ENCODE peak calls at places on chromosome 16, in eight cellular contexts. One of them, this sample, is unnamed.

GRCh38 chr16:19432429-19432828 is 14.7 kb downstream of the TMC5 start:
- DNase-seq in testis: no peak
- DNase-seq in progenitor cell of endocrine pancreas: no peak
- DNase-seq in anterior cingulate cortex: no peak
- DNase-seq in activated CD4-positive, alpha-beta T cell treated with anti-CD3 and anti-CD28 coated beads, Interleukin-2, amount 10 ng/mL, durations not matched to agents 24 days and 14 days: peak
- DNase-seq in tibial nerve: no peak
- DNase-seq in EL: no peak
- DNase-seq in NCI-H1092 treated with DMSO at 0.1 percent for 48 hours: peak
- DNase-seq in this sample: no peak

GRCh38 chr16:19292186-19292585 is 6.7 kb downstream of the CLEC19A start:
- DNase-seq in testis: no peak
- DNase-seq in progenitor cell of endocrine pancreas: no peak
- DNase-seq in anterior cingulate cortex: no peak
- DNase-seq in activated CD4-positive, alpha-beta T cell treated with anti-CD3 and anti-CD28 coated beads, Interleukin-2, amount 10 ng/mL, durations not matched to agents 24 days and 14 days: no peak
- DNase-seq in tibial nerve: no peak
- DNase-seq in EL: no peak
- DNase-seq in NCI-H1092 treated with DMSO at 0.1 percent for 48 hours: no peak
- DNase-seq in this sample: no peak

GRCh38 chr16:60203525-60204124 is 1469.5 kb upstream of the GOT2 start:
- DNase-seq in testis: no peak
- DNase-seq in progenitor cell of endocrine pancreas: no peak
- DNase-seq in anterior cingulate cortex: no peak
- DNase-seq in activated CD4-positive, alpha-beta T cell treated with anti-CD3 and anti-CD28 coated beads, Interleukin-2, amount 10 ng/mL, durations not matched to agents 24 days and 14 days: no peak
- DNase-seq in tibial nerve: no peak
- DNase-seq in EL: peak
- DNase-seq in NCI-H1092 treated with DMSO at 0.1 percent for 48 hours: no peak
- DNase-seq in this sample: peak

GRCh38 chr16:88296437-88297177 is 86.2 kb upstream of the ZNF469 start:
- DNase-seq in testis: no peak
- DNase-seq in progenitor cell of endocrine pancreas: no peak
- DNase-seq in anterior cingulate cortex: no peak
- DNase-seq in activated CD4-positive, alpha-beta T cell treated with anti-CD3 and anti-CD28 coated beads, Interleukin-2, amount 10 ng/mL, durations not matched to agents 24 days and 14 days: no peak
- DNase-seq in tibial nerve: no peak
- DNase-seq in EL: no peak
- DNase-seq in NCI-H1092 treated with DMSO at 0.1 percent for 48 hours: no peak
- DNase-seq in this sample: no peak

GRCh38 chr16:68070249-68070725 is 14.9 kb upstream of the NFATC3 start:
- DNase-seq in testis: no peak
- DNase-seq in progenitor cell of endocrine pancreas: no peak
- DNase-seq in anterior cingulate cortex: no peak
- DNase-seq in activated CD4-positive, alpha-beta T cell treated with anti-CD3 and anti-CD28 coated beads, Interleukin-2, amount 10 ng/mL, durations not matched to agents 24 days and 14 days: no peak
- DNase-seq in tibial nerve: no peak
- DNase-seq in EL: no peak
- DNase-seq in NCI-H1092 treated with DMSO at 0.1 percent for 48 hours: no peak
- DNase-seq in this sample: no peak

GRCh38 chr16:89142474-89143197 is 28.9 kb upstream of the CDH15 start:
- DNase-seq in testis: no peak
- DNase-seq in progenitor cell of endocrine pancreas: no peak
- DNase-seq in anterior cingulate cortex: no peak
- DNase-seq in activated CD4-positive, alpha-beta T cell treated with anti-CD3 and anti-CD28 coated beads, Interleukin-2, amount 10 ng/mL, durations not matched to agents 24 days and 14 days: no peak
- DNase-seq in tibial nerve: no peak
- DNase-seq in EL: no peak
- DNase-seq in NCI-H1092 treated with DMSO at 0.1 percent for 48 hours: no peak
- DNase-seq in this sample: no peak

GRCh38 chr16:2511128-2511785 is 2.5 kb upstream of the ATP6V0C start:
- DNase-seq in testis: peak
- DNase-seq in progenitor cell of endocrine pancreas: no peak
- DNase-seq in anterior cingulate cortex: no peak
- DNase-seq in activated CD4-positive, alpha-beta T cell treated with anti-CD3 and anti-CD28 coated beads, Interleukin-2, amount 10 ng/mL, durations not matched to agents 24 days and 14 days: no peak
- DNase-seq in tibial nerve: peak
- DNase-seq in EL: peak
- DNase-seq in NCI-H1092 treated with DMSO at 0.1 percent for 48 hours: no peak
- DNase-seq in this sample: peak

GRCh38 chr16:78028018-78028417 is 5.7 kb downstream of the CLEC3A start:
- DNase-seq in testis: no peak
- DNase-seq in progenitor cell of endocrine pancreas: no peak
- DNase-seq in anterior cingulate cortex: no peak
- DNase-seq in activated CD4-positive, alpha-beta T cell treated with anti-CD3 and anti-CD28 coated beads, Interleukin-2, amount 10 ng/mL, durations not matched to agents 24 days and 14 days: no peak
- DNase-seq in tibial nerve: no peak
- DNase-seq in EL: no peak
- DNase-seq in NCI-H1092 treated with DMSO at 0.1 percent for 48 hours: no peak
- DNase-seq in this sample: no peak

GRCh38 chr16:10040136-10041080 is 141.8 kb downstream of the GRIN2A start:
- DNase-seq in testis: peak
- DNase-seq in progenitor cell of endocrine pancreas: no peak
- DNase-seq in anterior cingulate cortex: no peak
- DNase-seq in activated CD4-positive, alpha-beta T cell treated with anti-CD3 and anti-CD28 coated beads, Interleukin-2, amount 10 ng/mL, durations not matched to agents 24 days and 14 days: no peak
- DNase-seq in tibial nerve: no peak
- DNase-seq in EL: no peak
- DNase-seq in NCI-H1092 treated with DMSO at 0.1 percent for 48 hours: no peak
- DNase-seq in this sample: peak

GRCh38 chr16:83926726-83927397 is 26.2 kb upstream of the OSGIN1 start:
- DNase-seq in testis: peak
- DNase-seq in progenitor cell of endocrine pancreas: peak
- DNase-seq in anterior cingulate cortex: peak
- DNase-seq in activated CD4-positive, alpha-beta T cell treated with anti-CD3 and anti-CD28 coated beads, Interleukin-2, amount 10 ng/mL, durations not matched to agents 24 days and 14 days: peak
- DNase-seq in tibial nerve: peak
- DNase-seq in EL: peak
- DNase-seq in NCI-H1092 treated with DMSO at 0.1 percent for 48 hours: peak
- DNase-seq in this sample: peak

GRCh38 chr16:49484454-49484853 is 110.8 kb downstream of the C16orf78 start:
- DNase-seq in testis: peak
- DNase-seq in progenitor cell of endocrine pancreas: peak
- DNase-seq in anterior cingulate cortex: peak
- DNase-seq in activated CD4-positive, alpha-beta T cell treated with anti-CD3 and anti-CD28 coated beads, Interleukin-2, amount 10 ng/mL, durations not matched to agents 24 days and 14 days: no peak
- DNase-seq in tibial nerve: peak
- DNase-seq in EL: no peak
- DNase-seq in NCI-H1092 treated with DMSO at 0.1 percent for 48 hours: peak
- DNase-seq in this sample: peak

This sample was measured in G401.